ENCODE peak calls at places on chromosomes 13 and 19, in ten cellular contexts. Z is stimulated activated CD4-positive, alpha-beta T cell treated with anti-CD3 and anti-CD28 coated beads, Interleukin-2, amount 100 ng/mL, for 48 hours; Q is GM12878; E is NCI-H2081; G is T-helper 9 cell; K is NCI-H1092; N is NCI-H774; D is MCF 10A; S is left cardiac atrium; C is activated CD8-positive, alpha-beta memory T cell treated with anti-CD3 and anti-CD28 coated beads for 4 hours. O is an unnamed sample.

GRCh38 chr13:70034280-70034679 is 73.3 kb upstream of the ATXN8OS start:
- DNase-seq in G (no peak), N (no peak), K (no peak), Q (no peak), E (no peak), S (no peak), Z (no peak), C (no peak), D (no peak), O (no peak)

GRCh38 chr13:112642061-112642460 is 47.8 kb upstream of the ATP11A start:
- DNase-seq in C (no peak), D (no peak), Q (no peak), N (no peak), S (no peak), K (no peak), G (no peak), Z (no peak), E (no peak), O (no peak)

GRCh38 chr19:33705860-33706259 is 84.1 kb downstream of the CHST8 start:
- DNase-seq in N (no peak), Z (no peak), G (no peak), C (no peak), D (no peak), Q (no peak), E (no peak), S (peak), K (no peak), O (no peak)

GRCh38 chr13:50393641-50394040 is 378.4 kb downstream of the KCNRG start:
- DNase-seq in C (no peak), Z (no peak), N (no peak), Q (no peak), D (no peak), K (no peak), S (no peak), E (peak), G (no peak), O (no peak)

GRCh38 chr13:34003712-34004111 is 185.8 kb downstream of the RFC3 start:
- DNase-seq in C (no peak), Z (no peak), Q (no peak), E (no peak), G (no peak), D (no peak), S (no peak), K (no peak), N (no peak), O (no peak)

GRCh38 chr13:44088409-44088808 is 208.7 kb downstream of the LACC1 start:
- DNase-seq in S (no peak), E (no peak), G (no peak), K (no peak), Z (no peak), N (no peak), C (no peak), Q (no peak), D (no peak), O (no peak)

GRCh38 chr19:6963937-6964336 is 57.3 kb downstream of the MBD3L2B start:
- DNase-seq in G (peak), S (no peak), C (no peak), Q (no peak), K (no peak), E (no peak), N (no peak), D (peak), Z (peak), O (no peak)

GRCh38 chr19:49528211-49528771 is 488 bp downstream of the RCN3 start:
- DNase-seq in K (no peak), S (peak), G (no peak), Z (no peak), C (no peak), D (no peak), E (no peak), N (no peak), Q (no peak), O (no peak)